ENCODE peak calls at places on chromosomes 6 and 20, in five cellular contexts. R is left lung, D is fibroblast of mammary gland, T is left ventricle myocardium inferior, L is A549. W is an unnamed sample.
A peak's percentile ranks its signal among the peaks of the same experiment; 100 is the strongest.

GRCh38 chr20:61897401-61898295 is 168.0 kb downstream of the TAF4 start:
- DNase-seq in R (peak; percentile 63), D (no peak), T (no peak), L (no peak), W (no peak)

GRCh38 chr6:113458368-113459010 is 398.7 kb upstream of the MARCKS start:
- DNase-seq in R (no peak), D (no peak), T (no peak), L (no peak), W (peak; percentile 44)

GRCh38 chr6:128070406-128070805 is 169.5 kb upstream of the THEMIS start:
- DNase-seq in R (no peak), D (no peak), T (no peak), L (no peak), W (peak; percentile 75)

GRCh38 chr6:107729098-107729497 is 95.0 kb downstream of the SCML4 start:
- DNase-seq in R (no peak), D (no peak), T (no peak), L (no peak), W (no peak)

GRCh38 chr20:36234771-36235320 is 1.4 kb upstream of the AAR2 start:
- DNase-seq in R (no peak), D (no peak), T (no peak), L (no peak), W (no peak)

GRCh38 chr20:25272223-25273000 is 24.5 kb downstream of the PYGB start:
- DNase-seq in R (no peak), D (peak; percentile 29), T (peak; percentile 7), L (no peak), W (no peak)

GRCh38 chr6:44442235-44442634 is 54.7 kb downstream of the CDC5L start:
- DNase-seq in R (no peak), D (no peak), T (no peak), L (no peak), W (no peak)

GRCh38 chr6:167754691-167755090 is 72.0 kb upstream of the AFDN start:
- DNase-seq in R (peak; percentile 65), D (no peak), T (no peak), L (no peak), W (no peak)

GRCh38 chr6:49550413-49551125 is at the start of gene C6orf141:
- DNase-seq in R (peak; percentile 84), D (peak; percentile 27), T (no peak), L (peak; percentile 65), W (peak; percentile 46)

GRCh38 chr6:33694401-33694931 is 17.0 kb downstream of the UQCC2 start:
- DNase-seq in R (no peak), D (peak; percentile 69), T (no peak), L (peak; percentile 33), W (peak; percentile 48)

GRCh38 chr6:100370265-100370664 is 94.5 kb downstream of the SIM1 start:
- DNase-seq in R (no peak), D (peak; percentile 21), T (no peak), L (no peak), W (no peak)

GRCh38 chr20:39269031-39269461 is 306.9 kb downstream of the DHX35 start:
- DNase-seq in R (peak; percentile 74), D (peak; percentile 14), T (peak; percentile 51), L (peak; percentile 25), W (no peak)

GRCh38 chr6:33771342-33772113 is 17.4 kb downstream of the LEMD2 start:
- DNase-seq in R (peak; percentile 93), D (peak; percentile 84), T (peak; percentile 62), L (peak; percentile 69), W (peak; percentile 89)

GRCh38 chr6:33858804-33859203 is 55.0 kb upstream of the MLN start:
- DNase-seq in R (no peak), D (no peak), T (no peak), L (no peak), W (no peak)

GRCh38 chr20:8082025-8082424 is 50.0 kb upstream of the PLCB1 start:
- DNase-seq in R (no peak), D (peak; percentile 26), T (no peak), L (peak; percentile 45), W (no peak)

GRCh38 chr6:138099832-138100231 is 7.4 kb downstream of the PERP start:
- DNase-seq in R (no peak), D (peak; percentile 92), T (no peak), L (no peak), W (peak; percentile 64)

GRCh38 chr6:157089258-157089657 is 234.1 kb downstream of the TMEM242 start:
- DNase-seq in R (no peak), D (no peak), T (no peak), L (peak; percentile 13), W (peak; percentile 46)

GRCh38 chr6:138493413-138493812 is 5.9 kb downstream of the NHSL1 start:
- DNase-seq in R (no peak), D (peak; percentile 48), T (no peak), L (no peak), W (peak; percentile 88)

GRCh38 chr6:99393698-99394531 is at the start of gene COQ3:
- DNase-seq in R (peak; percentile 89), D (peak; percentile 68), T (peak; percentile 79), L (peak; percentile 74), W (peak; percentile 64)

GRCh38 chr6:98634569-98634968 is 199.8 kb upstream of the POU3F2 start:
- DNase-seq in R (no peak), D (no peak), T (no peak), L (no peak), W (no peak)

GRCh38 chr6:159969204-159969912 is 476 bp downstream of the IGF2R start:
- DNase-seq in R (peak; percentile 90), D (no peak), T (peak; percentile 49), L (no peak), W (no peak)

GRCh38 chr6:140062042-140063041 is 687.9 kb upstream of the CITED2 start:
- DNase-seq in R (no peak), D (peak; percentile 95), T (peak; percentile 46), L (peak; percentile 28), W (peak; percentile 99)

GRCh38 chr6:147903931-147904330 is 395.4 kb downstream of the SAMD5 start:
- DNase-seq in R (no peak), D (no peak), T (no peak), L (no peak), W (no peak)

GRCh38 chr6:168782211-168782729 is 341.3 kb downstream of the SMOC2 start:
- DNase-seq in R (no peak), D (no peak), T (no peak), L (no peak), W (no peak)

GRCh38 chr6:13624871-13625288 is 9.7 kb downstream of the NOL7 start:
- DNase-seq in R (no peak), D (peak; percentile 54), T (no peak), L (peak; percentile 56), W (no peak)

GRCh38 chr20:51411867-51412266 is 130.7 kb downstream of the NFATC2 start:
- DNase-seq in R (no peak), D (no peak), T (no peak), L (no peak), W (no peak)

GRCh38 chr6:126788961-126789365 is 329.5 kb upstream of the RSPO3 start:
- DNase-seq in R (no peak), D (no peak), T (no peak), L (no peak), W (no peak)

GRCh38 chr20:3162080-3162611 is 2.5 kb upstream of the FASTKD5 start:
- DNase-seq in R (no peak), D (no peak), T (no peak), L (no peak), W (no peak)

GRCh38 chr6:5094327-5094726 is 9.2 kb downstream of the PPP1R3G start:
- DNase-seq in R (no peak), D (peak; percentile 96), T (no peak), L (no peak), W (peak; percentile 97)

GRCh38 chr6:142187209-142187608 is 40.1 kb downstream of the VTA1 start:
- DNase-seq in R (no peak), D (peak; percentile 71), T (peak; percentile 52), L (peak; percentile 24), W (peak; percentile 56)

DNA sequence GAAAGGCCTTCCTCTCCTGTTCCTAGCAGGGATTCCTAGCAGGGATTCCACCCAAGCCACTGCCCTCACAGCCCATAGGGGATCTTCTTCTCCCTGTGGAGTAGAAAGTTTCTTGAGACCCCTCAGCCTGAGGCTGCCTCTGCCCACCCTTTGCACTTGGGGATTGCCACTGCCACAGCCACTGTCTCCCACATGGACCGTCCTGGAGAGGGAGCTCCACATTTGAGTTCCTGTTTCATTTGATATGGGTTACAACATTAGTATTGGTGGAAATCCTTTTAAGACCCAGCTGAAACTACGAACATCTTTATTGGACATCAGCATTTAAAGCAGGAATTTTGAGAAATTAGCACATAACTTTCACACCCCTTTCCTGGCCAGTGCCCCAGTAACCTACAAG is 25.6 kb downstream of the HLA-G start:
- DNase-seq in R (no peak), D (no peak), T (no peak), L (no peak), W (no peak)
- TF ChIP-seq CTCF in R (no peak), D (no peak), T (peak; percentile 33), L (no peak), W (no peak)

GRCh38 chr20:12638633-12639360 is 370.0 kb upstream of the SPTLC3 start:
- DNase-seq in R (no peak), D (no peak), T (no peak), L (no peak), W (no peak)
- TF ChIP-seq CTCF in R (no peak), D (no peak), T (no peak), L (no peak), W (no peak)

DNA sequence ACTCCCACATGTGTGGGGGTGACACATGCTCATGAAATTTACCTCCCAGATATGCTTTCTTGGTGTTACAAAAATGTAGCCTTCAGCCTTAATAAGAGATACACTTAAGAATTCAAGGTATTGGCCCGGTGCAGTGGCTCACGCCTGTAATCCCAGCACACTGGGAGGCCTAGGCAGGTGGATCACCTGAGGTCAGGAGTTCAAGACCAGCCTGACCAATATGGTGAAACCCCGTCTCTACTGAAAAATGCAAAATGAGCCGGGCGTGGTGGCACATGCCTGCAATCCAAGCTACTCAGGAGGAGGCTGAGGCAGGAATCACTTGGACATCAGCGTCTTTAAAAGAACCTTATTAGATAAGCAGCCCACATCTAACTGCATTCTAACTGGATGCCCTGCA is 614.3 kb upstream of the CDH4 start:
- DNase-seq in R (no peak), D (no peak), T (no peak), L (no peak), W (no peak)
- TF ChIP-seq CTCF in R (no peak), D (no peak), T (no peak), L (no peak), W (no peak)

DNA sequence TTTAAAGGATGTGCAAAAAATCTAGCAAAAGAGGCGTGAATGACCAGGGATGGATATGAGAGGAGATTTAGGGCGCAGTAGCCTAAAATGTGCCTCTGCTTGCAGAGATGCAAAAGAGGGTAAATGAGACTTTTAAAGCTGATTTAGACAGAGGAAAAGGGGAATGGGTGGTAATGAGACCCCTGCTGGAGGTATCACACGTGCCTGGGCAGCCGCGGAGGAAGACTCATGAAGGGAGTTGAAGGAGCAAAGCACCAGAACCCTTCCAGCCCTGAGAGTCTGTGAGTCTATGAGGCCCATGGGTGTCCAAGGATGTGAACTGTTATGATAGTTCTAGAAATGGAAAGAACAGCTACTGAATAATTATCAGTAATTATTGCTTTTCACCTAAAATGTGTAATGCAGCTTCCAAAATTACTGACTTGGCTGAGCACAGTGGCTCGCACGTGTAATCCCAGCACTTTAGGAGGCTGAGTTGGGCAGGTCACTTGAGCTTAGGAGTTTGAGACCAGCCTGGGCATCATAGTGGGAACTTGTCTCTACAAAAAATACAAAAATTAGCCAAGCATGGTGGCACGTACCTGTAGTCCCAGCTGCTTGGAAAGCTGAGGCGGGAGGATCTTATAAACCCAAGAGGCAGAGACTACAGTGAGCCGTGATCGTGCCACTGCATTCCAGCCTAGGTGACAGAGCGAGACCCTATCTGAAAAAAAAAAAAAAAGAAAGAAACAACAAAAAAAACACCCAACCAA is 38.2 kb upstream of the TIAM2 start:
- DNase-seq in R (no peak), D (no peak), T (no peak), L (no peak), W (no peak)
- TF ChIP-seq CTCF in R (no peak), D (no peak), T (no peak), L (no peak), W (no peak)

GRCh38 chr6:170262481-170263088 is 28.3 kb downstream of the DLL1 start:
- DNase-seq in R (peak; percentile 57), D (no peak), T (no peak), L (no peak), W (no peak)
- TF ChIP-seq CTCF in R (no peak), D (no peak), T (no peak), L (no peak), W (no peak)

W was measured in astrocyte.